ENCODE peak calls at places on chromosomes 1 and 21, in six cellular contexts. One of them, this sample, is unnamed.

GRCh38 chr1:192959657-192960186 is 99.4 kb downstream of the UCHL5 start:
- DNase-seq in IMR-90: no peak
- DNase-seq in H1: no peak
- DNase-seq in mesenchymal stem cell: no peak
- DNase-seq in mesendoderm: no peak
- DNase-seq in neuronal stem cell: no peak
- DNase-seq in this sample: no peak

GRCh38 chr1:56146449-56146848 is 432.9 kb downstream of the PLPP3 start:
- DNase-seq in IMR-90: peak
- DNase-seq in mesendoderm: no peak
- DNase-seq in mesenchymal stem cell: peak
- DNase-seq in neuronal stem cell: no peak
- DNase-seq in H1: no peak
- DNase-seq in this sample: no peak

GRCh38 chr1:214213136-214213535 is 67.8 kb upstream of the SMYD2 start:
- DNase-seq in neuronal stem cell: no peak
- DNase-seq in IMR-90: peak
- DNase-seq in mesenchymal stem cell: no peak
- DNase-seq in H1: no peak
- DNase-seq in mesendoderm: no peak
- DNase-seq in this sample: no peak

GRCh38 chr1:195763907-195764183 is 844.4 kb downstream of the KCNT2 start:
- DNase-seq in mesendoderm: peak
- DNase-seq in IMR-90: peak
- DNase-seq in mesenchymal stem cell: no peak
- DNase-seq in neuronal stem cell: no peak
- DNase-seq in H1: no peak
- DNase-seq in this sample: no peak

GRCh38 chr1:209937996-209938959 is at the start of gene SYT14:
- DNase-seq in mesendoderm: peak
- DNase-seq in IMR-90: peak
- DNase-seq in H1: peak
- DNase-seq in mesenchymal stem cell: peak
- DNase-seq in neuronal stem cell: peak
- DNase-seq in this sample: peak

GRCh38 chr1:161222175-161223019 is 1.0 kb downstream of the APOA2 start:
- DNase-seq in H1: no peak
- DNase-seq in IMR-90: no peak
- DNase-seq in mesenchymal stem cell: no peak
- DNase-seq in mesendoderm: no peak
- DNase-seq in neuronal stem cell: no peak
- DNase-seq in this sample: no peak

GRCh38 chr1:11285883-11286734 is 13.1 kb downstream of the UBIAD1 start:
- DNase-seq in H1: no peak
- DNase-seq in neuronal stem cell: no peak
- DNase-seq in mesendoderm: no peak
- DNase-seq in mesenchymal stem cell: no peak
- DNase-seq in IMR-90: peak
- DNase-seq in this sample: no peak

GRCh38 chr1:93865253-93865652 is 13.8 kb downstream of the DNTTIP2 start:
- DNase-seq in neuronal stem cell: no peak
- DNase-seq in mesenchymal stem cell: no peak
- DNase-seq in mesendoderm: no peak
- DNase-seq in IMR-90: peak
- DNase-seq in H1: no peak
- DNase-seq in this sample: no peak

GRCh38 chr1:204065174-204065985 is 7.5 kb upstream of the SOX13 start:
- DNase-seq in IMR-90: peak
- DNase-seq in mesenchymal stem cell: peak
- DNase-seq in neuronal stem cell: peak
- DNase-seq in mesendoderm: peak
- DNase-seq in H1: peak
- DNase-seq in this sample: peak

GRCh38 chr1:23537296-23537993 is 6.4 kb upstream of the E2F2 start:
- DNase-seq in neuronal stem cell: no peak
- DNase-seq in IMR-90: peak
- DNase-seq in mesendoderm: no peak
- DNase-seq in mesenchymal stem cell: no peak
- DNase-seq in H1: no peak
- DNase-seq in this sample: no peak

GRCh38 chr1:59682405-59683080 is 132.2 kb upstream of the HOOK1 start:
- DNase-seq in H1: no peak
- DNase-seq in mesendoderm: no peak
- DNase-seq in neuronal stem cell: no peak
- DNase-seq in mesenchymal stem cell: peak
- DNase-seq in IMR-90: peak
- DNase-seq in this sample: no peak

GRCh38 chr1:50959913-50960844 is at the start of gene FAF1:
- DNase-seq in H1: peak
- DNase-seq in mesendoderm: peak
- DNase-seq in IMR-90: peak
- DNase-seq in neuronal stem cell: peak
- DNase-seq in mesenchymal stem cell: peak
- DNase-seq in this sample: peak

GRCh38 chr1:162405800-162406199 is 6.1 kb downstream of the SH2D1B start:
- DNase-seq in mesendoderm: no peak
- DNase-seq in neuronal stem cell: no peak
- DNase-seq in mesenchymal stem cell: no peak
- DNase-seq in H1: no peak
- DNase-seq in IMR-90: no peak
- DNase-seq in this sample: no peak

GRCh38 chr21:45226540-45227326 is 61.0 kb downstream of the POFUT2 start:
- DNase-seq in IMR-90: peak
- DNase-seq in mesendoderm: no peak
- DNase-seq in mesenchymal stem cell: peak
- DNase-seq in neuronal stem cell: no peak
- DNase-seq in H1: no peak
- DNase-seq in this sample: no peak

GRCh38 chr1:202760589-202760988 is 47.6 kb downstream of the KDM5B start:
- DNase-seq in IMR-90: peak
- DNase-seq in neuronal stem cell: no peak
- DNase-seq in H1: no peak
- DNase-seq in mesendoderm: no peak
- DNase-seq in mesenchymal stem cell: peak
- DNase-seq in this sample: no peak

GRCh38 chr1:78519446-78519845 is 28.7 kb downstream of the PTGFR start:
- DNase-seq in IMR-90: peak
- DNase-seq in H1: no peak
- DNase-seq in neuronal stem cell: no peak
- DNase-seq in mesendoderm: no peak
- DNase-seq in mesenchymal stem cell: no peak
- DNase-seq in this sample: no peak

GRCh38 chr1:12019858-12020509 is 686 bp downstream of the MIIP start:
- DNase-seq in mesenchymal stem cell: peak
- DNase-seq in neuronal stem cell: peak
- DNase-seq in H1: no peak
- DNase-seq in mesendoderm: peak
- DNase-seq in IMR-90: peak
- DNase-seq in this sample: no peak

GRCh38 chr1:115308969-115309368 is 29.1 kb downstream of the NGF start:
- DNase-seq in neuronal stem cell: no peak
- DNase-seq in H1: no peak
- DNase-seq in mesenchymal stem cell: no peak
- DNase-seq in IMR-90: no peak
- DNase-seq in mesendoderm: no peak
- DNase-seq in this sample: no peak

GRCh38 chr1:197911857-197912696 is 5.1 kb upstream of the LHX9 start:
- DNase-seq in mesendoderm: no peak
- DNase-seq in IMR-90: no peak
- DNase-seq in H1: no peak
- DNase-seq in mesenchymal stem cell: no peak
- DNase-seq in neuronal stem cell: peak
- DNase-seq in this sample: no peak

GRCh38 chr1:1019122-1019999 is 559 bp upstream of the AGRN start:
- DNase-seq in neuronal stem cell: peak
- DNase-seq in mesendoderm: peak
- DNase-seq in mesenchymal stem cell: peak
- DNase-seq in IMR-90: peak
- DNase-seq in H1: no peak
- DNase-seq in this sample: peak

GRCh38 chr1:200290010-200290685 is 119.7 kb downstream of the ZNF281 start:
- DNase-seq in mesendoderm: peak
- DNase-seq in IMR-90: no peak
- DNase-seq in H1: no peak
- DNase-seq in mesenchymal stem cell: peak
- DNase-seq in neuronal stem cell: no peak
- DNase-seq in this sample: peak

GRCh38 chr1:233240839-233241682 is 54.5 kb downstream of the PCNX2 start:
- DNase-seq in neuronal stem cell: peak
- DNase-seq in IMR-90: peak
- DNase-seq in H1: no peak
- DNase-seq in mesenchymal stem cell: peak
- DNase-seq in mesendoderm: peak
- DNase-seq in this sample: peak

GRCh38 chr1:85289207-85289847 is 12.9 kb upstream of the BCL10 start:
- DNase-seq in neuronal stem cell: no peak
- DNase-seq in mesenchymal stem cell: peak
- DNase-seq in mesendoderm: no peak
- DNase-seq in H1: no peak
- DNase-seq in IMR-90: peak
- DNase-seq in this sample: no peak

GRCh38 chr1:86156571-86157455 is at the start of gene COL24A1:
- DNase-seq in IMR-90: peak
- DNase-seq in H1: no peak
- DNase-seq in neuronal stem cell: peak
- DNase-seq in mesendoderm: peak
- DNase-seq in mesenchymal stem cell: peak
- DNase-seq in this sample: peak

GRCh38 chr1:74835046-74835445 is 102.1 kb downstream of the TYW3 start:
- DNase-seq in mesendoderm: peak
- DNase-seq in H1: no peak
- DNase-seq in mesenchymal stem cell: no peak
- DNase-seq in neuronal stem cell: no peak
- DNase-seq in IMR-90: peak
- DNase-seq in this sample: no peak

GRCh38 chr1:210715072-210715471 is 386.4 kb downstream of the HHAT start:
- DNase-seq in mesenchymal stem cell: peak
- DNase-seq in H1: no peak
- DNase-seq in neuronal stem cell: no peak
- DNase-seq in mesendoderm: no peak
- DNase-seq in IMR-90: no peak
- DNase-seq in this sample: no peak

GRCh38 chr1:67713071-67713806 is 28.2 kb downstream of the GADD45A start:
- DNase-seq in H1: no peak
- DNase-seq in mesendoderm: no peak
- DNase-seq in neuronal stem cell: no peak
- DNase-seq in mesenchymal stem cell: peak
- DNase-seq in IMR-90: peak
- DNase-seq in this sample: no peak

GRCh38 chr1:212513586-212513985 is 80.9 kb downstream of the NENF start:
- DNase-seq in neuronal stem cell: no peak
- DNase-seq in mesendoderm: no peak
- DNase-seq in IMR-90: no peak
- DNase-seq in H1: no peak
- DNase-seq in mesenchymal stem cell: no peak
- DNase-seq in this sample: no peak

GRCh38 chr1:156365754-156366153 is 3.3 kb upstream of the RHBG start:
- DNase-seq in mesendoderm: no peak
- DNase-seq in neuronal stem cell: no peak
- DNase-seq in mesenchymal stem cell: no peak
- DNase-seq in H1: no peak
- DNase-seq in IMR-90: no peak
- DNase-seq in this sample: no peak

GRCh38 chr1:62208087-62208486 is 13.4 kb downstream of the L1TD1 start:
- DNase-seq in mesendoderm: no peak
- DNase-seq in H1: no peak
- DNase-seq in neuronal stem cell: no peak
- DNase-seq in mesenchymal stem cell: no peak
- DNase-seq in IMR-90: no peak
- DNase-seq in this sample: no peak

GRCh38 chr1:87979079-87979478 is 650.4 kb downstream of the LMO4 start:
- DNase-seq in neuronal stem cell: no peak
- DNase-seq in mesendoderm: no peak
- DNase-seq in mesenchymal stem cell: no peak
- DNase-seq in IMR-90: no peak
- DNase-seq in H1: no peak
- DNase-seq in this sample: no peak

GRCh38 chr1:158992787-158993312 is 16.9 kb upstream of the IFI16 start:
- DNase-seq in IMR-90: no peak
- DNase-seq in H1: no peak
- DNase-seq in mesendoderm: no peak
- DNase-seq in mesenchymal stem cell: no peak
- DNase-seq in neuronal stem cell: no peak
- DNase-seq in this sample: no peak

GRCh38 chr1:24925082-24925779 is 4.8 kb downstream of the RUNX3 start:
- DNase-seq in H1: no peak
- DNase-seq in neuronal stem cell: no peak
- DNase-seq in IMR-90: no peak
- DNase-seq in mesenchymal stem cell: no peak
- DNase-seq in mesendoderm: no peak
- DNase-seq in this sample: no peak

GRCh38 chr21:33611006-33611744 is 22.7 kb upstream of the DONSON start:
- DNase-seq in mesenchymal stem cell: no peak
- DNase-seq in neuronal stem cell: no peak
- DNase-seq in mesendoderm: no peak
- DNase-seq in H1: no peak
- DNase-seq in IMR-90: no peak
- DNase-seq in this sample: no peak

GRCh38 chr1:11920239-11920903 is 5.9 kb downstream of the KIAA2013 start:
- DNase-seq in H1: no peak
- DNase-seq in mesenchymal stem cell: no peak
- DNase-seq in neuronal stem cell: no peak
- DNase-seq in mesendoderm: no peak
- DNase-seq in IMR-90: no peak
- DNase-seq in this sample: no peak

GRCh38 chr1:185628102-185628501 is 106.1 kb upstream of the HMCN1 start:
- DNase-seq in neuronal stem cell: no peak
- DNase-seq in mesenchymal stem cell: no peak
- DNase-seq in mesendoderm: no peak
- DNase-seq in IMR-90: no peak
- DNase-seq in H1: no peak
- DNase-seq in this sample: no peak
- H2BK120ac ChIP-seq in neuronal stem cell: no peak
- H2BK120ac ChIP-seq in mesenchymal stem cell: no peak
- H2BK120ac ChIP-seq in mesendoderm: no peak
- H2BK120ac ChIP-seq in IMR-90: no peak
- H2BK120ac ChIP-seq in H1: no peak
- H2BK120ac ChIP-seq in this sample: no peak

GRCh38 chr1:32255072-32256071 is 4.3 kb downstream of the LCK start:
- DNase-seq in H1: no peak
- DNase-seq in IMR-90: no peak
- DNase-seq in mesendoderm: no peak
- DNase-seq in neuronal stem cell: no peak
- DNase-seq in mesenchymal stem cell: no peak
- DNase-seq in this sample: no peak
- H2BK120ac ChIP-seq in H1: no peak
- H2BK120ac ChIP-seq in IMR-90: no peak
- H2BK120ac ChIP-seq in mesendoderm: no peak
- H2BK120ac ChIP-seq in neuronal stem cell: no peak
- H2BK120ac ChIP-seq in mesenchymal stem cell: no peak
- H2BK120ac ChIP-seq in this sample: no peak

GRCh38 chr1:119506941-119507340 is at the start of gene HSD3B1:
- DNase-seq in IMR-90: no peak
- DNase-seq in neuronal stem cell: no peak
- DNase-seq in mesendoderm: no peak
- DNase-seq in mesenchymal stem cell: no peak
- DNase-seq in H1: no peak
- DNase-seq in this sample: no peak
- H2BK120ac ChIP-seq in IMR-90: no peak
- H2BK120ac ChIP-seq in neuronal stem cell: no peak
- H2BK120ac ChIP-seq in mesendoderm: no peak
- H2BK120ac ChIP-seq in mesenchymal stem cell: no peak
- H2BK120ac ChIP-seq in H1: no peak
- H2BK120ac ChIP-seq in this sample: no peak

GRCh38 chr1:37946703-37947360 is at the start of gene INPP5B:
- DNase-seq in mesendoderm: peak
- DNase-seq in neuronal stem cell: peak
- DNase-seq in IMR-90: peak
- DNase-seq in mesenchymal stem cell: peak
- DNase-seq in H1: peak
- DNase-seq in this sample: peak
- H2BK120ac ChIP-seq in mesendoderm: no peak
- H2BK120ac ChIP-seq in neuronal stem cell: no peak
- H2BK120ac ChIP-seq in IMR-90: peak
- H2BK120ac ChIP-seq in mesenchymal stem cell: peak
- H2BK120ac ChIP-seq in H1: peak
- H2BK120ac ChIP-seq in this sample: no peak

This sample was measured in H9.